ENCODE peak calls at places on chromosomes 11 and 22, in ten cellular contexts. Y is right lobe of liver, Q is cardiac muscle cell, T is endodermal cell, I is suprapubic skin, R is left ventricle myocardium inferior, O is tibial nerve, J is pancreas, B is neural progenitor cell, M is tibial artery. S is an unnamed sample. For H3K9me3, the result is how much of the 10 kb centered on the place peaks cover.

GRCh38 chr22:45083659-45084305 is 74.0 kb upstream of the PHF21B start:
- DNase-seq in Y (no peak), Q (peak), T (no peak), I (no peak), R (no peak), O (no peak), J (no peak), B (no peak), M (no peak), S (no peak)

GRCh38 chr11:11389238-11389637 is 36.2 kb upstream of the CSNK2A3 start:
- DNase-seq in Y (no peak), Q (no peak), T (peak), I (peak), R (no peak), O (no peak), J (no peak), B (no peak), M (no peak), S (no peak)

GRCh38 chr11:57476223-57476882 is 16.0 kb downstream of the RTN4RL2 start:
- DNase-seq in Y (peak), Q (no peak), T (peak), I (no peak), R (peak), O (no peak), J (peak), B (peak), M (no peak), S (peak)

GRCh38 chr11:130070109-130070828 is 575 bp downstream of the APLP2 start:
- DNase-seq in Y (peak), Q (peak), T (no peak), I (peak), R (peak), O (no peak), J (peak), B (peak), M (no peak), S (peak)

GRCh38 chr11:120610101-120610500 is 98.6 kb downstream of the GRIK4 start:
- DNase-seq in Y (no peak), Q (no peak), T (no peak), I (no peak), R (no peak), O (no peak), J (no peak), B (no peak), M (no peak), S (no peak)

GRCh38 chr11:66987158-66987620 is 12.1 kb downstream of the C11orf86 start:
- DNase-seq in Y (no peak), Q (no peak), T (peak), I (no peak), R (peak), O (no peak), J (no peak), B (no peak), M (no peak), S (no peak)

GRCh38 chr11:27231519-27231918 is 131.5 kb downstream of the CCDC34 start:
- DNase-seq in Y (no peak), Q (peak), T (no peak), I (no peak), R (no peak), O (no peak), J (no peak), B (peak), M (no peak), S (no peak)

GRCh38 chr22:30821863-30822215 is 127.2 kb downstream of the OSBP2 start:
- DNase-seq in Y (no peak), Q (no peak), T (no peak), I (peak), R (no peak), O (no peak), J (no peak), B (no peak), M (no peak), S (no peak)

GRCh38 chr22:45441158-45441557 is 27.7 kb downstream of the RIBC2 start:
- DNase-seq in Y (no peak), Q (peak), T (peak), I (no peak), R (peak), O (peak), J (peak), B (peak), M (peak), S (no peak)

GRCh38 chr11:128689946-128690745 is 3.7 kb upstream of the FLI1 start:
- DNase-seq in Y (peak), Q (peak), T (peak), I (no peak), R (no peak), O (no peak), J (no peak), B (peak), M (no peak), S (no peak)

GRCh38 chr11:7569044-7569443 is 55.2 kb downstream of the PPFIBP2 start:
- DNase-seq in Y (no peak), Q (no peak), T (no peak), I (no peak), R (no peak), O (no peak), J (no peak), B (no peak), M (no peak), S (no peak)

GRCh38 chr22:45069925-45070324 is 60.1 kb upstream of the PHF21B start:
- DNase-seq in Y (no peak), Q (no peak), T (no peak), I (no peak), R (no peak), O (no peak), J (no peak), B (no peak), M (no peak), S (no peak)

GRCh38 chr11:6576471-6577373 is 26.7 kb downstream of the RRP8 start:
- DNase-seq in Y (no peak), Q (peak), T (no peak), I (no peak), R (no peak), O (no peak), J (no peak), B (no peak), M (no peak), S (no peak)

GRCh38 chr11:4626207-4627105 is 10.8 kb upstream of the OR51D1 start:
- DNase-seq in Y (no peak), Q (peak), T (peak), I (no peak), R (no peak), O (peak), J (no peak), B (peak), M (peak), S (no peak)

GRCh38 chr11:67213251-67213650 is 53.0 kb upstream of the GRK2 start:
- DNase-seq in Y (no peak), Q (no peak), T (no peak), I (no peak), R (no peak), O (no peak), J (no peak), B (no peak), M (no peak), S (no peak)

GRCh38 chr22:31635638-31636306 is 26.2 kb downstream of the PISD start:
- DNase-seq in Y (peak), Q (no peak), T (no peak), I (no peak), R (no peak), O (no peak), J (no peak), B (no peak), M (no peak), S (peak)

GRCh38 chr11:59199546-59200420 is 12.9 kb downstream of the MPEG1 start:
- DNase-seq in Y (no peak), Q (no peak), T (no peak), I (no peak), R (no peak), O (no peak), J (no peak), B (no peak), M (no peak), S (no peak)

GRCh38 chr11:121543981-121544380 is 91.2 kb upstream of the SORL1-AS1 start:
- DNase-seq in Y (no peak), Q (no peak), T (no peak), I (no peak), R (no peak), O (no peak), J (no peak), B (no peak), M (no peak), S (no peak)

GRCh38 chr11:60305906-60306619 is 21.0 kb upstream of the MS4A6E start:
- DNase-seq in Y (no peak), Q (peak), T (peak), I (no peak), R (no peak), O (no peak), J (no peak), B (peak), M (no peak), S (no peak)

GRCh38 chr22:49934144-49934890 is 15.9 kb downstream of the CRELD2 start:
- DNase-seq in Y (peak), Q (no peak), T (no peak), I (no peak), R (peak), O (peak), J (peak), B (no peak), M (no peak), S (peak)

GRCh38 chr11:27921472-27921871 is 186.5 kb downstream of the KIF18A start:
- DNase-seq in Y (no peak), Q (peak), T (no peak), I (no peak), R (no peak), O (no peak), J (no peak), B (no peak), M (no peak), S (no peak)

GRCh38 chr11:8028766-8029165 is 41.6 kb downstream of the EIF3F start:
- DNase-seq in Y (no peak), Q (no peak), T (no peak), I (peak), R (no peak), O (no peak), J (no peak), B (no peak), M (no peak), S (no peak)

GRCh38 chr11:94543695-94544581 is at the start of gene FUT4:
- DNase-seq in Y (peak), Q (peak), T (peak), I (peak), R (peak), O (peak), J (peak), B (peak), M (peak), S (peak)

GRCh38 chr11:94873910-94874575 is 99.3 kb downstream of the CWC15 start:
- DNase-seq in Y (no peak), Q (peak), T (peak), I (no peak), R (no peak), O (no peak), J (no peak), B (no peak), M (no peak), S (no peak)

GRCh38 chr11:115244758-115245157 is 259.5 kb downstream of the CADM1 start:
- DNase-seq in Y (no peak), Q (no peak), T (no peak), I (no peak), R (no peak), O (no peak), J (no peak), B (no peak), M (no peak), S (no peak)

GRCh38 chr22:17074648-17075002 is 10.2 kb upstream of the IL17RA start:
- DNase-seq in Y (no peak), Q (no peak), T (no peak), I (no peak), R (no peak), O (no peak), J (no peak), B (no peak), M (no peak), S (no peak)

GRCh38 chr11:122809861-122810260 is 28.4 kb upstream of the CRTAM start:
- DNase-seq in Y (no peak), Q (no peak), T (no peak), I (no peak), R (no peak), O (no peak), J (no peak), B (no peak), M (no peak), S (no peak)

GRCh38 chr11:73034330-73034729 is 107.8 kb downstream of the FCHSD2 start:
- DNase-seq in Y (no peak), Q (no peak), T (no peak), I (no peak), R (no peak), O (no peak), J (no peak), B (no peak), M (no peak), S (no peak)

GRCh38 chr11:2551131-2551530 is 106.3 kb downstream of the KCNQ1 start:
- DNase-seq in Y (peak), Q (no peak), T (peak), I (no peak), R (no peak), O (no peak), J (peak), B (no peak), M (no peak), S (peak)
- H3K9me3 ChIP-seq in Y (under half), Q (under half), T (under half), I (under half), R (under half), O (under half), J (under half), B (under half), M (under half), S (under half)

GRCh38 chr11:13535819-13536218 is 40.0 kb upstream of the PTH start:
- DNase-seq in Y (no peak), Q (no peak), T (peak), I (no peak), R (no peak), O (no peak), J (no peak), B (peak), M (no peak), S (no peak)
- TF ChIP-seq CTCF in Y (no peak), Q (no peak), T (peak), I (no peak), R (no peak), O (no peak), J (no peak), B (peak), M (no peak), S (no peak)

DNA sequence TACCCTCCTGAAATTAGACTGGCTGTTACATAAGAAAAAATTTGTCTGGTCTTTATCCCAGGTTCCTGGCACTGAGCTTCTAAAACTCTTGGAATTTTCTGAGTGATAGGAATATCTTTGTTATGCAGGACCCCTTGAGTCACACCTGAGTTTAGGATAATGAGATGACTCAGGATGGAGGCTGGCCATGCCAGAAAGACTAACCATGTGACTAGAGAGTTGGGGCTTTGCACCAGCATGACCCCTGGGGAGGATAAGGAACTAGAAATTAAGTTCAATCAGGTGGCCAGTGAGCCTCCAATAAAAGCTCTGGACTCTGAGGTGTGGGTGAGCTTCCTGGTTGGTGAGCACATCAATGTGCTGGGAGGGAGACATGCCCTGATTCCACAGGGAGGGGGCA is 88.1 kb downstream of the XRRA1 start:
- DNase-seq in Y (no peak), Q (no peak), T (no peak), I (no peak), R (no peak), O (no peak), J (no peak), B (no peak), M (no peak), S (no peak)
- H3K9me3 ChIP-seq in Y (under half), Q (under half), T (half or more), I (under half), R (under half), O (under half), J (under half), B (under half), M (under half), S (under half)

GRCh38 chr22:46659791-46660186 is 39.6 kb downstream of the GRAMD4 start:
- DNase-seq in Y (no peak), Q (no peak), T (no peak), I (no peak), R (no peak), O (no peak), J (no peak), B (no peak), M (no peak), S (no peak)
- TF ChIP-seq CTCF in Y (no peak), Q (no peak), T (no peak), I (no peak), R (no peak), O (no peak), J (no peak), B (no peak), M (no peak), S (no peak)

GRCh38 chr22:47814474-47814873 is 1052.0 kb downstream of the TBC1D22A start:
- DNase-seq in Y (no peak), Q (no peak), T (no peak), I (no peak), R (no peak), O (no peak), J (no peak), B (no peak), M (no peak), S (no peak)

GRCh38 chr22:47818496-47818895 is 1056.0 kb downstream of the TBC1D22A start:
- DNase-seq in Y (no peak), Q (no peak), T (no peak), I (no peak), R (no peak), O (no peak), J (no peak), B (no peak), M (no peak), S (no peak)

GRCh38 chr22:47817380-47817779 is 1054.9 kb downstream of the TBC1D22A start:
- DNase-seq in Y (no peak), Q (no peak), T (no peak), I (no peak), R (no peak), O (no peak), J (no peak), B (no peak), M (no peak), S (no peak)

GRCh38 chr22:47813661-47814060 is 1051.2 kb downstream of the TBC1D22A start:
- DNase-seq in Y (no peak), Q (no peak), T (peak), I (no peak), R (no peak), O (no peak), J (no peak), B (no peak), M (no peak), S (no peak)

DNA sequence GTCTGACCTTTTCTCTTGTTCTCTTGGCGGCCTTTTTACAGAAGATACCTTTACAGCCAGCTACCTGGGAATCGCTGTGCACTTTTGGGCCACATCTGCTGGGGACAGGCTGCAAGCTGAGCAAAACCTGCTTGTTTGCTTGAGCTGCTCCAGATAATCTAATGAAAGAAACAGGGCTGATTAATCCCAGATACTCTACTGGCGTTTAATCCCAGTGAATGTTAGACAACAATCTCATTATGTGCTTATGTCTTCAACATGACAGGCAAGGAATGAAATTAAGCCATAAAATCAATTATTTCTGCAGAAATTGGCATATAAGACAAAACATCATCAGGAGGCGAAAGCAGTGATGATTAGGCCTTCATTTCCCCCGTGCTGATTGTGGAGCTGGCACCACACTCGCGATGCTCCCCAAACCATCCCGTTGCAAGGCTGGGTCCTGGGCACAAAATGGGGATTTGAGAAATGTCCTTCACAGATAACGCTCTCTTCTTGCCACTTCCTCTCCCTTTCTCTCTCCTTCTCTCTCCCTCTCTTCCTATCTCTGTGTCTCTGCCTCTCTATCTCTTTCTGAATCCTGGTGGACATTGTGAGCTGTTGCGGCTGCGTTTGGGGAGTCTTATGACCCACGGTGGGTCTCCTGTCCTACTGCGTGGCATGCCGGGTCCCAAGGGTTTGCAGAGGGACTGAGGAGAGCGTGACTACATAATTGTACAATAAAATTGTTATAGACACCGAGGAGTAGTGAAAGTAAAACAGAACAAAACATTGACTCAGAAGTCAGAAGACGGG is 1053.9 kb downstream of the TBC1D22A start:
- DNase-seq in Y (no peak), Q (no peak), T (peak), I (no peak), R (no peak), O (no peak), J (no peak), B (no peak), M (no peak), S (no peak)
- H3K9me3 ChIP-seq in Y (under half), Q (under half), T (under half), I (under half), R (under half), O (under half), J (under half), B (under half), M (under half), S (under half)

DNA sequence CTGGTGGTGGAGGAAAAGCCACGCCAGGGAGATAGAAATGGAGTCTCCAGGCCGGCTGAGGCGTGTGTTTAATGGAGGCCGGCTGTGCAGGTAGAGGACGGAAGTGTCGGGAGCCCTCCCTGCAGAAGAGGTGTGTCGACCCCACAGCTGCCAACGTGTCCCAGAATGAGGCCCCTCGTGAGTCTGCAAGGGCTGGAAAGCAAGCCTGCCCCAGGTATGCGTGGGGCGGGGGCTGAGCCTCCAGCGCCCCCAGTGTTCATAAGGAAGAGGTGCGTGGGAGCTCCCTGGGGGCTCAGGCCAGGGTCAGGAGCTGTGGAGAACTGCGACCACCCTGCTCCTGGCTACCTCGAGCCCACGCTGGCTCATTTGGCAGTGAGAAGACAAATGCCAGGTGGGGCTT is 38.0 kb upstream of the JAM3 start:
- DNase-seq in Y (no peak), Q (no peak), T (peak), I (no peak), R (no peak), O (no peak), J (no peak), B (peak), M (no peak), S (no peak)
- TF ChIP-seq CTCF in Y (no peak), Q (peak), T (peak), I (no peak), R (peak), O (no peak), J (no peak), B (peak), M (no peak), S (no peak)

GRCh38 chr22:48340727-48341709 is 1486.7 kb downstream of the BRD1 start:
- DNase-seq in Y (peak), Q (no peak), T (peak), I (no peak), R (no peak), O (no peak), J (no peak), B (no peak), M (no peak), S (no peak)

GRCh38 chr22:48338793-48339705 is 1488.6 kb downstream of the BRD1 start:
- DNase-seq in Y (peak), Q (no peak), T (no peak), I (no peak), R (no peak), O (no peak), J (no peak), B (no peak), M (no peak), S (no peak)

GRCh38 chr22:48337957-48338792 is 1489.5 kb downstream of the BRD1 start:
- DNase-seq in Y (peak), Q (no peak), T (no peak), I (no peak), R (no peak), O (no peak), J (no peak), B (no peak), M (no peak), S (peak)

GRCh38 chr22:48342016-48342415 is 1485.7 kb downstream of the BRD1 start:
- DNase-seq in Y (peak), Q (no peak), T (no peak), I (no peak), R (no peak), O (no peak), J (no peak), B (no peak), M (no peak), S (no peak)

DNA sequence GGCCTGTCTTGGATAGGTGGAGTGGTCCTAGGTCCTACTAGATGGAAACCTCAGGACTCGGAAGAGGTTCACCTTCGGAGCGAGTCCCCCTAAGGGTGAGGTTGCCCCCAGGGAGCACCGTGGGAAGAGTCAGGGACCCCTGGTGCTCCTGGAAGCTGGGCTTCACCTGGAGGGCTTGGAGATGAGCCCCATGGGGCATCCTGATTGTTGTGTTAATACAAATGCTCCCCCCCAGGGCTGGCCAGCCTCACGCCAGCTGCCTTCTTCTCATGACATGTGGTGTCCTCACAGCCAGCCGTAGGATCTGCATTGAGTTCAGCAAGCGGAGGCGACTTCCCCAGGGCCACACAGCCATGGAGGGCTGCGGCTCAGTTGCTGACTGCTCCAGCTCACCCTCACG is 1487.5 kb downstream of the BRD1 start:
- DNase-seq in Y (peak), Q (no peak), T (no peak), I (no peak), R (no peak), O (no peak), J (no peak), B (no peak), M (no peak), S (no peak)
- H3K9me3 ChIP-seq in Y (under half), Q (under half), T (under half), I (under half), R (under half), O (under half), J (under half), B (under half), M (under half), S (under half)

GRCh38 chr11:96341237-96342130 is 1.5 kb downstream of the MAML2 start:
- DNase-seq in Y (peak), Q (peak), T (peak), I (no peak), R (peak), O (peak), J (peak), B (peak), M (peak), S (peak)
- TF ChIP-seq CTCF in Y (peak), Q (peak), T (peak), I (peak), R (peak), O (peak), J (peak), B (peak), M (peak), S (peak)